ENCODE peak calls at places on chromosomes 6 and 20, in five cellular contexts. P, X, V, L and Q are unnamed samples.

GRCh38 chr20:3763691-3764601 is 3.6 kb downstream of the ADISSP start:
- DNase-seq in P (no peak), X (no peak), V (no peak), L (no peak), Q (no peak)

GRCh38 chr20:6673071-6673470 is 94.4 kb upstream of the BMP2 start:
- DNase-seq in P (no peak), X (no peak), V (no peak), L (no peak), Q (no peak)

GRCh38 chr6:32854376-32855178 is 585 bp downstream of the PSMB9 start:
- DNase-seq in P (no peak), X (peak), V (peak), L (no peak), Q (peak)

GRCh38 chr20:40082436-40082835 is 606.6 kb downstream of the MAFB start:
- DNase-seq in P (no peak), X (no peak), V (no peak), L (no peak), Q (no peak)

GRCh38 chr6:163579111-163579879 is 164.8 kb downstream of the QKI start:
- DNase-seq in P (no peak), X (no peak), V (no peak), L (no peak), Q (no peak)

GRCh38 chr6:169046483-169047192 is 207.0 kb downstream of the THBS2 start:
- DNase-seq in P (no peak), X (no peak), V (peak), L (no peak), Q (no peak)

GRCh38 chr20:2244993-2245392 is 50.8 kb upstream of the TGM3 start:
- DNase-seq in P (no peak), X (no peak), V (no peak), L (no peak), Q (no peak)

GRCh38 chr6:16059496-16059895 is 69.4 kb upstream of the MYLIP start:
- DNase-seq in P (no peak), X (no peak), V (no peak), L (no peak), Q (no peak)

GRCh38 chr6:36333889-36334288 is 2.8 kb downstream of the BNIP5 start:
- DNase-seq in P (no peak), X (no peak), V (no peak), L (no peak), Q (peak)

GRCh38 chr6:6315660-6316059 is 4.8 kb downstream of the F13A1 start:
- DNase-seq in P (peak), X (no peak), V (peak), L (peak), Q (no peak)

GRCh38 chr6:81697564-81697963 is 54.9 kb downstream of the TENT5A start:
- DNase-seq in P (peak), X (no peak), V (peak), L (no peak), Q (no peak)

GRCh38 chr6:159252955-159253508 is 83.8 kb downstream of the FNDC1 start:
- DNase-seq in P (peak), X (no peak), V (peak), L (no peak), Q (no peak)

GRCh38 chr6:45502446-45502845 is 124.7 kb upstream of the SUPT3H start:
- DNase-seq in P (no peak), X (no peak), V (no peak), L (no peak), Q (no peak)

GRCh38 chr6:133964052-133964451 is 11.0 kb downstream of the TBPL1 start:
- DNase-seq in P (no peak), X (no peak), V (peak), L (no peak), Q (no peak)

GRCh38 chr20:58650776-58651547 is at the start of gene STX16:
- DNase-seq in P (peak), X (peak), V (peak), L (peak), Q (peak)

GRCh38 chr6:96223695-96224094 is 207.9 kb downstream of the FUT9 start:
- DNase-seq in P (no peak), X (no peak), V (no peak), L (no peak), Q (no peak)

GRCh38 chr6:11429577-11429976 is 108.0 kb upstream of the TMEM170B start:
- DNase-seq in P (no peak), X (no peak), V (no peak), L (no peak), Q (no peak)

GRCh38 chr20:36826556-36827244 is 49.2 kb upstream of the TLDC2 start:
- DNase-seq in P (no peak), X (no peak), V (no peak), L (no peak), Q (no peak)

GRCh38 chr6:3594196-3594595 is 137.3 kb upstream of the SLC22A23 start:
- DNase-seq in P (no peak), X (no peak), V (no peak), L (no peak), Q (no peak)

GRCh38 chr6:64489760-64490159 is 854.2 kb downstream of the PHF3 start:
- DNase-seq in P (no peak), X (no peak), V (no peak), L (no peak), Q (no peak)

GRCh38 chr6:78639505-78640110 is 227.7 kb upstream of the IRAK1BP1 start:
- DNase-seq in P (no peak), X (no peak), V (no peak), L (no peak), Q (no peak)

GRCh38 chr6:2264932-2265331 is 19.5 kb upstream of the GMDS start:
- DNase-seq in P (no peak), X (no peak), V (peak), L (no peak), Q (no peak)

GRCh38 chr6:72151742-72152141 is 265.4 kb downstream of the RIMS1 start:
- DNase-seq in P (no peak), X (no peak), V (no peak), L (no peak), Q (no peak)

GRCh38 chr6:125918681-125919566 is 37.6 kb upstream of the HINT3 start:
- DNase-seq in P (peak), X (peak), V (peak), L (peak), Q (peak)

GRCh38 chr20:37863289-37863688 is 39.6 kb upstream of the VSTM2L start:
- DNase-seq in P (no peak), X (no peak), V (no peak), L (no peak), Q (no peak)

GRCh38 chr6:27078734-27079357 is 168.7 kb upstream of the PRSS16 start:
- DNase-seq in P (peak), X (peak), V (peak), L (no peak), Q (peak)

GRCh38 chr6:73985891-73986290 is 289.9 kb downstream of the CD109 start:
- DNase-seq in P (no peak), X (no peak), V (no peak), L (no peak), Q (no peak)
- TF ChIP-seq CTCF in P (peak), X (no peak), V (no peak), L (no peak), Q (no peak)

GRCh38 chr20:50089140-50089786 is 23.7 kb downstream of the UBE2V1 start:
- DNase-seq in P (no peak), X (no peak), V (no peak), L (no peak), Q (no peak)

GRCh38 chr20:50085146-50085480 is 27.8 kb downstream of the UBE2V1 start:
- DNase-seq in P (no peak), X (no peak), V (no peak), L (no peak), Q (no peak)

GRCh38 chr20:50088022-50088421 is 24.9 kb downstream of the UBE2V1 start:
- DNase-seq in P (no peak), X (no peak), V (no peak), L (no peak), Q (no peak)

GRCh38 chr20:50083034-50083433 is 29.9 kb downstream of the UBE2V1 start:
- DNase-seq in P (no peak), X (no peak), V (no peak), L (no peak), Q (no peak)

DNA sequence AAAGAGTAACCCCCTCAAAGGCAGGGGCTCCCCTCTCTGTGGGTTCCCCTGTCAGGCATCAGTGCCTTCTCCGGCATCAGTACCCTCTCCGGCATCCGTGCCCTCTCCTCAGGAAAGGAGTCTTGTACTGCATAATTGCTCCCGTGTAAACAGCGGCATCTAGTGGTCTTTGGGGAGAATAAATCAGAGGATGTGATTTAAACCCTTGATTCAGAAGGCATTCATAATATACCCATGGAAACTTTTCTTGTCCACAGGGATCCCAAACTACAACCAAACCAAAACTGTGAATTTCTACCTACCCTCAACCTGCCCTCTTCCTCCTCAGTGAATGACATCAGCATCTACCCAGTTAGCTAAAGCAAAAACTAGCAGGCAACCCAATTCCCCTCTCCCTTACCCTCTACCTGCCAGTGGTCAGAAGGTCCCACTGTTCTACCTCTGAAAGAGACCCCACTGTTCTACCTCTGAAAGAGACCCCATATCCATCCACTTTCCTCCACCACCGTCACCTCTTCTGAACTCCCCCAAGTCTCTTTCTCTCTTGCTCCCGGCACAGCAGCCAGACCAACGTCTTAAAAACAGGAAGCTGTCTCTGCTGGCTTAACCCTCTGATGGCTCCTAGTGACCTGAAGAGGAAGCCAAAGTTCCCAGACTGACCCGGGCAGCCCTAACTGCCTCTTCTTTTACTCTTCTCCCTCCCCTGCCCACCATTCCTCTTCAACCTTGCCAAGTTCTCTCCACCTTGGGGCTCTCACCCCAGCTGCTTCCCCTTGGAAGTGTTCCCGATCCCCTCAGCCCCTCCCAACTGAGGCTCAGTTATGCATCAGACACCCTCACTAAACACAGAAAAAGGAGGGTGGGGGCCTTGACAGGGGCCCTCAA is 27.2 kb downstream of the UBE2V1 start:
- DNase-seq in P (peak), X (peak), V (peak), L (no peak), Q (no peak)
- TF ChIP-seq POLR2A in P (no peak), X (no peak), V (no peak), L (no peak), Q (no peak)

GRCh38 chr20:53827996-53828672 is 234.5 kb upstream of the ZNF217 start:
- DNase-seq in P (no peak), X (no peak), V (peak), L (no peak), Q (no peak)

GRCh38 chr20:53829706-53830521 is 236.3 kb upstream of the ZNF217 start:
- DNase-seq in P (peak), X (peak), V (peak), L (no peak), Q (no peak)

GRCh38 chr20:53829086-53829703 is 235.6 kb upstream of the ZNF217 start:
- DNase-seq in P (no peak), X (no peak), V (peak), L (no peak), Q (no peak)

GRCh38 chr20:53827292-53827995 is 233.8 kb upstream of the ZNF217 start:
- DNase-seq in P (no peak), X (no peak), V (no peak), L (no peak), Q (no peak)

GRCh38 chr20:53828673-53829085 is 235.0 kb upstream of the ZNF217 start:
- DNase-seq in P (no peak), X (no peak), V (peak), L (peak), Q (peak)
- TF ChIP-seq CTCF in P (no peak), X (no peak), V (peak), L (no peak), Q (no peak)

GRCh38 chr6:105136433-105137350 is 43.1 kb downstream of the POPDC3 start:
- DNase-seq in P (no peak), X (no peak), V (peak), L (no peak), Q (peak)
- TF ChIP-seq POLR2A in P (no peak), X (no peak), V (no peak), L (no peak), Q (no peak)